ENCODE peak calls at places on chromosomes 16 and 17, in seven cellular contexts. X, P, O, H, W, N and T are unnamed samples.

GRCh38 chr16:21009815-21010214 is 109.2 kb downstream of the LYRM1 start:
- DNase-seq in X (no peak), P (no peak), O (no peak), H (no peak), W (no peak), N (no peak), T (no peak)

GRCh38 chr17:47894498-47895253 is 1.4 kb upstream of the SP2 start:
- DNase-seq in X (no peak), P (no peak), O (no peak), H (no peak), W (no peak), N (no peak), T (no peak)

GRCh38 chr16:21156767-21157467 is 1.6 kb upstream of the LDAF1 start:
- DNase-seq in X (no peak), P (peak), O (peak), H (peak), W (peak), N (no peak), T (peak)

GRCh38 chr17:30225112-30225511 is 10.4 kb downstream of the SLC6A4 start:
- DNase-seq in X (no peak), P (no peak), O (peak), H (no peak), W (no peak), N (no peak), T (no peak)

GRCh38 chr17:53313746-53314145 is 509.0 kb upstream of the KIF2B start:
- DNase-seq in X (no peak), P (peak), O (peak), H (no peak), W (no peak), N (no peak), T (no peak)

GRCh38 chr16:25007284-25007984 is 7.7 kb downstream of the ARHGAP17 start:
- DNase-seq in X (no peak), P (peak), O (no peak), H (no peak), W (no peak), N (no peak), T (no peak)

GRCh38 chr17:73485130-73485529 is 159.1 kb downstream of the SDK2 start:
- DNase-seq in X (no peak), P (no peak), O (no peak), H (no peak), W (no peak), N (no peak), T (no peak)

GRCh38 chr16:23060458-23061320 is 88.6 kb downstream of the USP31 start:
- DNase-seq in X (no peak), P (peak), O (peak), H (peak), W (peak), N (no peak), T (peak)

GRCh38 chr16:68072038-68072695 is 13.0 kb upstream of the NFATC3 start:
- DNase-seq in X (no peak), P (peak), O (peak), H (no peak), W (no peak), N (peak), T (no peak)

GRCh38 chr17:73600103-73600871 is 44.0 kb downstream of the SDK2 start:
- DNase-seq in X (no peak), P (no peak), O (no peak), H (no peak), W (no peak), N (no peak), T (no peak)

GRCh38 chr16:46768809-46769208 is 20.7 kb upstream of the MYLK3 start:
- DNase-seq in X (no peak), P (no peak), O (no peak), H (no peak), W (no peak), N (no peak), T (no peak)

GRCh38 chr16:2720063-2720455 is at the start of gene PRSS27:
- DNase-seq in X (no peak), P (no peak), O (no peak), H (no peak), W (no peak), N (no peak), T (no peak)

GRCh38 chr16:84726670-84727467 is 27.1 kb downstream of the USP10 start:
- DNase-seq in X (no peak), P (no peak), O (no peak), H (no peak), W (no peak), N (no peak), T (no peak)

GRCh38 chr16:21158208-21159110 is at the start of gene LDAF1:
- DNase-seq in X (peak), P (peak), O (peak), H (peak), W (no peak), N (peak), T (peak)

GRCh38 chr16:81437860-81438259 is 6.7 kb upstream of the CMIP start:
- DNase-seq in X (no peak), P (no peak), O (no peak), H (no peak), W (no peak), N (no peak), T (no peak)

GRCh38 chr17:73199751-73200317 is 7.0 kb downstream of the COG1 start:
- DNase-seq in X (no peak), P (no peak), O (no peak), H (no peak), W (no peak), N (no peak), T (no peak)

GRCh38 chr17:55266051-55266957 is 1.5 kb downstream of the HLF start:
- DNase-seq in X (no peak), P (no peak), O (no peak), H (no peak), W (no peak), N (no peak), T (no peak)

GRCh38 chr17:36089888-36090836 is at the start of gene CCL3:
- DNase-seq in X (no peak), P (no peak), O (no peak), H (no peak), W (no peak), N (no peak), T (peak)

GRCh38 chr17:31564291-31564690 is 172.8 kb downstream of the RAB11FIP4 start:
- DNase-seq in X (no peak), P (no peak), O (no peak), H (no peak), W (no peak), N (no peak), T (no peak)

GRCh38 chr16:82630219-82630618 is 3.5 kb downstream of the CDH13 start:
- DNase-seq in X (no peak), P (peak), O (peak), H (no peak), W (no peak), N (no peak), T (no peak)

GRCh38 chr16:89557230-89557935 is 3.1 kb upstream of the RPL13 start:
- DNase-seq in X (peak), P (peak), O (peak), H (peak), W (no peak), N (peak), T (peak)

GRCh38 chr17:37098910-37099664 is 150.3 kb downstream of the AATF start:
- DNase-seq in X (no peak), P (peak), O (no peak), H (no peak), W (no peak), N (no peak), T (no peak)

GRCh38 chr17:65294184-65294719 is 157.1 kb downstream of the RGS9 start:
- DNase-seq in X (peak), P (peak), O (peak), H (peak), W (peak), N (peak), T (peak)

GRCh38 chr17:81011951-81012350 is 20.3 kb downstream of the CHMP6 start:
- DNase-seq in X (no peak), P (no peak), O (no peak), H (no peak), W (no peak), N (no peak), T (no peak)
- TF ChIP-seq CTCF in X (no peak), P (no peak), O (no peak), H (no peak), W (no peak), N (no peak), T (no peak)

DNA sequence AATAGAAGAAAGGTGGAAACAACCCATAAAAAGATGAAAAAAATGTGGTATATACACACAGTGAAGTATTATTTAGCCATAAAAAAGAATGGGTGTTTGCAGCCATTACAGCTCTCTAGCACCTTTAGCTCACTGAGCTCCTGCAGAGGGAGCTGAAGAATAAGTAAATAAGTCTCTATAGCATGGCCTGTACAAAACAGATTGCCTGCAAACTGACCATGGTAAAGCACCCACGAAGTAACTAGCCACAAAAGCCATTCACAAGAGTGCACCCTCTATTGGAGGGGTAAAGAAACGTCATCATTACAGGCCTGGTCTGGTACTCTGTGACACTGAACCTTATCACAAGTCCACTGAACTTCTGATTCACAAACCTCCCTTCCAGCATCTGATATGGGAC is 76.3 kb downstream of the USP32 start:
- DNase-seq in X (no peak), P (no peak), O (peak), H (no peak), W (no peak), N (no peak), T (no peak)
- TF ChIP-seq CTCF in X (no peak), P (peak), O (no peak), H (peak), W (no peak), N (peak), T (peak)

GRCh38 chr16:83715217-83715920 is 92.4 kb upstream of the HSBP1 start:
- DNase-seq in X (no peak), P (no peak), O (no peak), H (no peak), W (no peak), N (no peak), T (no peak)
- TF ChIP-seq CTCF in X (no peak), P (no peak), O (no peak), H (no peak), W (no peak), N (no peak), T (no peak)

GRCh38 chr17:75034236-75034908 is 12.4 kb downstream of the ATP5PD start:
- DNase-seq in X (peak), P (peak), O (peak), H (peak), W (no peak), N (peak), T (peak)
- TF ChIP-seq CTCF in X (no peak), P (peak), O (no peak), H (peak), W (peak), N (peak), T (no peak)

GRCh38 chr17:28230011-28230410 is 89.0 kb upstream of the TMEM97 start:
- DNase-seq in X (no peak), P (no peak), O (no peak), H (no peak), W (no peak), N (no peak), T (no peak)
- TF ChIP-seq CTCF in X (no peak), P (no peak), O (no peak), H (no peak), W (no peak), N (no peak), T (no peak)